ENCODE peak calls at places on chromosome X, in six cellular contexts. G, B, Z, W, F and N are unnamed samples. For H3K4me1, the result is how much of the 10 kb centered on the place peaks cover.

GRCh38 chrX:63747331-63747730 is 37.7 kb downstream of the ARHGEF9 start:
- DNase-seq in W (no peak), B (no peak), G (no peak), Z (no peak), F (no peak), N (peak)

GRCh38 chrX:149720021-149720689 is 8.3 kb downstream of the MAGEA11 start:
- DNase-seq in Z (no peak), G (no peak), B (no peak), F (no peak), W (peak), N (no peak)

GRCh38 chrX:23784487-23785301 is 1.7 kb downstream of the SAT1 start:
- DNase-seq in G (peak), Z (no peak), F (no peak), B (no peak), W (peak), N (no peak)

GRCh38 chrX:10352536-10352935 is 195.8 kb downstream of the CLCN4 start:
- DNase-seq in Z (no peak), B (no peak), F (no peak), W (no peak), G (no peak), N (no peak)

GRCh38 chrX:66163849-66164401 is at the start of gene HEPH:
- DNase-seq in Z (peak), W (no peak), B (peak), G (no peak), F (no peak), N (peak)

GRCh38 chrX:17563515-17563914 is 173.8 kb upstream of the SCML1 start:
- DNase-seq in Z (no peak), F (no peak), G (no peak), W (no peak), B (no peak), N (no peak)

GRCh38 chrX:17831255-17831654 is 29.8 kb downstream of the RAI2 start:
- DNase-seq in Z (peak), W (no peak), F (no peak), G (no peak), B (no peak), N (no peak)

GRCh38 chrX:124229374-124229773 is 103.1 kb upstream of the TEX13D start:
- DNase-seq in G (no peak), F (no peak), B (peak), W (no peak), Z (no peak), N (no peak)

GRCh38 chrX:144006811-144007210 is 122.9 kb downstream of the UBE2NL start:
- DNase-seq in B (no peak), G (no peak), W (no peak), F (no peak), Z (no peak), N (peak)

GRCh38 chrX:128698528-128698927 is 646.3 kb upstream of the ACTRT1 start:
- DNase-seq in F (no peak), W (no peak), B (no peak), Z (no peak), G (no peak), N (no peak)

GRCh38 chrX:3299626-3300025 is 46.8 kb downstream of the MXRA5 start:
- DNase-seq in W (no peak), Z (no peak), F (no peak), B (no peak), G (no peak), N (no peak)

GRCh38 chrX:129877401-129877800 is 28.6 kb upstream of the UTP14A start:
- DNase-seq in B (no peak), F (no peak), Z (no peak), W (no peak), G (no peak), N (no peak)

GRCh38 chrX:92224406-92224805 is 445.2 kb downstream of the PCDH11X start:
- DNase-seq in B (no peak), W (no peak), F (no peak), Z (no peak), G (no peak), N (no peak)

GRCh38 chrX:23292979-23293651 is 41.5 kb upstream of the PTCHD1 start:
- DNase-seq in F (no peak), Z (no peak), G (peak), B (peak), W (no peak), N (no peak)

GRCh38 chrX:66684196-66684595 is 45.3 kb upstream of the EDA2R start:
- DNase-seq in G (no peak), F (no peak), Z (no peak), W (no peak), B (no peak), N (peak)

GRCh38 chrX:110183314-110183713 is 134.6 kb downstream of the AMMECR1 start:
- DNase-seq in B (no peak), F (no peak), Z (no peak), G (no peak), W (no peak), N (no peak)

GRCh38 chrX:132676561-132677186 is 187.8 kb upstream of the MBNL3 start:
- DNase-seq in W (no peak), G (no peak), B (peak), F (no peak), Z (peak), N (no peak)

GRCh38 chrX:1534321-1535168 is 2.4 kb downstream of the P2RY8 start:
- DNase-seq in F (no peak), Z (no peak), G (no peak), W (no peak), B (peak), N (no peak)

GRCh38 chrX:153981231-153981630 is 8.7 kb downstream of the TMEM187 start:
- DNase-seq in F (no peak), W (no peak), G (no peak), B (no peak), Z (no peak), N (no peak)

GRCh38 chrX:112808007-112808406 is 32.6 kb downstream of the AMOT start:
- DNase-seq in G (no peak), F (no peak), Z (no peak), W (no peak), B (peak), N (no peak)

GRCh38 chrX:4382273-4382672 is 668.8 kb upstream of the PRKX start:
- DNase-seq in G (no peak), F (no peak), B (peak), Z (no peak), W (no peak), N (no peak)

GRCh38 chrX:124421898-124422622 is 75.7 kb downstream of the SH2D1A start:
- DNase-seq in Z (no peak), F (no peak), W (no peak), B (peak), G (no peak), N (no peak)

GRCh38 chrX:34365482-34365881 is 233.4 kb upstream of the FAM47A start:
- DNase-seq in G (no peak), Z (peak), B (peak), F (no peak), W (no peak), N (peak)

DNA sequence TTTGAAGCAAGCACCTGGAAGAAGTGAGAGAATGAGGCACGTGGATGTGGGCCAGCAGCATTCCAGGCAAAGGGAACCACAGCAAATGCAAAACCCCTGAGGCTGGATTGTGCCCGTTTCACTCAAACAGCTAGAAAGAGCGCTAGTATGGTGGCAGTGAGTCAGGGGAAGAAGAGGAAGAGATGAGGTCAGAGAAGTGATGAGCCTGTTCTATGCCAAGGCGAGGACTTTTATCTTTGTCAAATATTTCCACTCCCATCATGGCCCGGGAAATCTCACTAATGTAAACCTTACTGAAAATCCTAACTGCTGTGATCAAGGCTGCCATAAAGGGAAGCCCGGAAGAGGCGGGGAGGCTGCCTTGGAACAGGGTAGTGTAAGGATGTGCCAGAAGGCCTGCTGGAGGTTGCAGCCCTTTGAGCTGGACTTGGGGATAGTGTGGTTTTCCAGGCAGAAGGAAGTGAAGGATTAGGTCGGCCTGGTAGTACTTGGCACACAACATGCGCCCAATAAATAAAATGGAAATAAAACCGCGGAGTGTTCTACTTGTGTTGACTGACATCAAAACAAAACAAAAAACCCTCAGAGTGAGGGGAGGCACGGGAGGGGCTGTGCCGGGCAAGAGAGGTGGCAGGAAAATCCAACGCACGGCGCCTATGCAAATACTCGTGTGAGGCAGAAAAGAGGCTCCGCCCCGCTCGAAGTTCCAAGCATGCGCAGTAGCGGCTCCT is 1.2 kb upstream of the CDK16 start:
- DNase-seq in W (peak), F (no peak), B (peak), Z (no peak), G (no peak), N (no peak)
- H3K4me3 ChIP-seq in W (no peak), F (peak), B (peak), Z (peak), G (no peak), N (peak)

GRCh38 chrX:40077176-40077575 is 20.6 kb downstream of the BCOR start:
- DNase-seq in W (no peak), F (no peak), Z (no peak), G (no peak), B (no peak), N (no peak)
- H3K4me1 ChIP-seq in W (under half), F (under half), Z (under half), G (under half), B (under half), N (under half)

DNA sequence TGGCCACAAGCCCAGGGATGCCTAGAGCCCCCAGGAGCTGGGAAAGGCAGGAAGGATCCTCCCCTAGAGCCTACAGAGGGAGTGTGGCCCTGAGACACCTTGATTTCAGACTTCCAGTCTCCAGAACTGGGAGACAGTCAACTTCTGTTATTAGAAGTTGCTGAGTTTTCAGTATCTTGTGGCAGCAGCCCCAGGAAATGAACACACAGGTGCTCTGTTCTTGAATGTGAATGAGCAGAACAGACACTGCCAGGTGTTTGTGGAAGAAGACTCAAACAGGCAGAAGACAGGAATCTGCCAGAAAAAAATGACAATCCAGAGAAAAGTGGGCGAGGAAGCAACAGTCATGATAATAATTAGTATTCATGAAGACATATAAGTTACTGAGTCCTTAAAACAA is 64.5 kb upstream of the STS start:
- DNase-seq in B (no peak), W (no peak), G (no peak), Z (no peak), F (no peak), N (no peak)
- H3K4me3 ChIP-seq in B (no peak), W (no peak), G (no peak), Z (no peak), F (no peak), N (no peak)

GRCh38 chrX:45807572-45808425 is 607.1 kb upstream of the DIPK2B start:
- DNase-seq in W (no peak), G (no peak), B (peak), F (no peak), Z (no peak), N (peak)
- H3K4me1 ChIP-seq in W (under half), G (under half), B (half or more), F (under half), Z (under half), N (under half)

GRCh38 chrX:71302461-71303213 is 1.1 kb downstream of the ITGB1BP2 start:
- DNase-seq in G (no peak), Z (no peak), B (no peak), F (no peak), W (peak), N (no peak)
- H3K4me3 ChIP-seq in G (no peak), Z (peak), B (no peak), F (no peak), W (no peak), N (peak)

DNA sequence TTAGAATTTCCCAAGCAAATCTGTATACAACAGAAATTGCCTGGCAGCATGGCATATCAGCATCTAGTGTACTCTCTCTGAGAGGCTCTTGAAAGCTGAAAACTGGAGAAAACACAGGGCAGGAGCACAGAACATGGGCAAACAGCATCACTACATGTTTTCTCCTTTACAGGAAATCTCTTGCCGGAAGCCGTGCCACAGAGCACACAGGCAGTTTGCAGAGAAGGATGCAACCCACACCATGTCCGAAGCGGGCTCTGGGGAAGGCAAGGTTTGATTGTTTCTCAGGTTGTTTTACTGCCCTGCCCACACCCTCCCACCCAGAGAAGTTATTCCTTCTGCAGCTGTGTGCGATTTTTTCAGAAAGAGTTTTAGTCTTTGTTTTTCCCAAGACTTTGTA is 41.1 kb upstream of the FAM9C start:
- DNase-seq in Z (no peak), F (no peak), W (no peak), G (no peak), B (no peak), N (no peak)
- H3K4me1 ChIP-seq in Z (under half), F (half or more), W (under half), G (under half), B (under half), N (under half)